ENCODE peak calls at places on chromosome 11, in six cellular contexts. K, P, V, I, D and G are unnamed samples.
A peak's percentile ranks its signal among the peaks of the same experiment; 100 is the strongest.

GRCh38 chr11:94731921-94732601 is 36.1 kb upstream of the AMOTL1 start:
- DNase-seq in V (no peak), D (no peak), P (peak; percentile 33), K (no peak), I (no peak), G (no peak)

GRCh38 chr11:75261902-75262361 is 21.4 kb downstream of the TPBGL start:
- DNase-seq in V (no peak), I (no peak), D (no peak), P (no peak), K (no peak), G (no peak)

GRCh38 chr11:112613051-112613972 is 347.9 kb upstream of the NCAM1 start:
- DNase-seq in V (no peak), P (no peak), K (no peak), I (no peak), D (peak; percentile 23), G (no peak)

GRCh38 chr11:118415739-118416068 is 14.3 kb downstream of the ATP5MG start:
- DNase-seq in I (peak; percentile 49), D (no peak), K (no peak), P (peak; percentile 38), V (no peak), G (no peak)

GRCh38 chr11:65615950-65616574 is 486 bp downstream of the PCNX3 start:
- DNase-seq in I (no peak), K (peak; percentile 90), P (peak; percentile 97), D (peak; percentile 47), V (no peak), G (peak; percentile 79)

GRCh38 chr11:118109231-118109630 is 22.5 kb upstream of the SMIM35 start:
- DNase-seq in K (no peak), P (no peak), I (no peak), V (no peak), D (no peak), G (no peak)

GRCh38 chr11:10597877-10598341 is 29.4 kb upstream of the LYVE1 start:
- DNase-seq in P (no peak), I (no peak), D (no peak), V (no peak), K (no peak), G (no peak)

GRCh38 chr11:35163209-35163608 is 24.2 kb downstream of the CD44 start:
- DNase-seq in I (no peak), P (no peak), K (no peak), V (no peak), D (no peak), G (no peak)

GRCh38 chr11:132704796-132705375 is 827.4 kb downstream of the OPCML start:
- DNase-seq in K (no peak), P (no peak), D (peak; percentile 18), I (no peak), V (no peak), G (no peak)

GRCh38 chr11:41659990-41660389 is 200.5 kb upstream of the LRRC4C start:
- DNase-seq in K (no peak), D (no peak), I (no peak), P (no peak), V (no peak), G (no peak)

GRCh38 chr11:13963949-13964770 is 1.6 kb downstream of the SPON1 start:
- DNase-seq in I (peak; percentile 78), K (peak; percentile 18), D (no peak), P (no peak), V (no peak), G (peak; percentile 23)

GRCh38 chr11:27950339-27950738 is 157.6 kb downstream of the KIF18A start:
- DNase-seq in V (no peak), K (no peak), D (no peak), P (no peak), I (no peak), G (no peak)

GRCh38 chr11:121909571-121909970 is 206.4 kb downstream of the BLID start:
- DNase-seq in D (no peak), V (no peak), I (no peak), K (no peak), P (no peak), G (no peak)

GRCh38 chr11:16382177-16382576 is 25.8 kb upstream of the SOX6 start:
- DNase-seq in K (no peak), V (no peak), P (no peak), D (no peak), I (no peak), G (no peak)

GRCh38 chr11:65560555-65561418 is 2.6 kb upstream of the LTBP3 start:
- DNase-seq in D (no peak), I (peak; percentile 83), P (peak; percentile 42), V (no peak), K (no peak), G (no peak)

GRCh38 chr11:123300874-123301695 is 106.0 kb upstream of the CLMP start:
- DNase-seq in V (peak; percentile 47), P (no peak), I (no peak), D (no peak), K (no peak), G (no peak)

GRCh38 chr11:12291767-12292166 is 85.6 kb upstream of the PARVA start:
- DNase-seq in P (no peak), K (no peak), V (no peak), D (no peak), I (no peak), G (no peak)

GRCh38 chr11:87114093-87114492 is 76.4 kb downstream of the TMEM135 start:
- DNase-seq in K (no peak), P (no peak), D (no peak), I (no peak), V (no peak), G (no peak)

GRCh38 chr11:41113160-41113559 is 346.3 kb downstream of the LRRC4C start:
- DNase-seq in K (no peak), I (no peak), P (no peak), D (no peak), V (no peak), G (no peak)

GRCh38 chr11:112100457-112100856 is 13.8 kb downstream of the SDHD start:
- DNase-seq in K (no peak), D (no peak), P (no peak), V (no peak), I (no peak), G (no peak)

GRCh38 chr11:44702897-44703296 is 23.9 kb upstream of the TSPAN18 start:
- DNase-seq in D (no peak), V (no peak), K (no peak), P (no peak), I (no peak), G (no peak)

GRCh38 chr11:45812581-45813548 is 7.9 kb downstream of the SLC35C1 start:
- DNase-seq in V (no peak), K (no peak), P (no peak), D (no peak), I (no peak), G (no peak)

GRCh38 chr11:122268601-122269130 is 152.7 kb upstream of the BLID start:
- DNase-seq in P (no peak), V (no peak), D (no peak), I (no peak), K (no peak), G (no peak)

GRCh38 chr11:113006916-113007445 is 45.8 kb downstream of the NCAM1 start:
- DNase-seq in V (no peak), D (no peak), I (no peak), P (no peak), K (no peak), G (no peak)

GRCh38 chr11:113121746-113122145 is 160.5 kb downstream of the NCAM1 start:
- DNase-seq in K (no peak), I (no peak), D (no peak), P (no peak), V (no peak), G (no peak)

GRCh38 chr11:75384438-75385080 is 14.8 kb upstream of the RPS3 start:
- DNase-seq in K (peak; percentile 60), I (peak; percentile 88), V (no peak), P (peak; percentile 84), D (peak; percentile 50), G (peak; percentile 64)

GRCh38 chr11:76664578-76665061 is 5.9 kb downstream of the LRRC32 start:
- DNase-seq in K (peak; percentile 59), I (no peak), V (no peak), D (no peak), P (peak; percentile 70), G (peak; percentile 33)

GRCh38 chr11:8913961-8914660 is 3.1 kb downstream of the AKIP1 start:
- DNase-seq in P (peak; percentile 31), K (no peak), I (peak; percentile 64), V (no peak), D (peak; percentile 37), G (peak; percentile 28)
- TF ChIP-seq POLR2A in P (no peak), K (no peak), I (no peak), V (no peak), D (no peak), G (no peak)

GRCh38 chr11:20003357-20003756 is 156.9 kb downstream of the DBX1 start:
- DNase-seq in V (no peak), K (no peak), P (no peak), I (no peak), D (no peak), G (no peak)

GRCh38 chr11:19996591-19996990 is 163.7 kb downstream of the DBX1 start:
- DNase-seq in V (no peak), I (no peak), K (no peak), D (no peak), P (no peak), G (no peak)

GRCh38 chr11:20000022-20000392 is 160.3 kb downstream of the DBX1 start:
- DNase-seq in P (no peak), I (no peak), K (no peak), V (no peak), D (no peak), G (no peak)

GRCh38 chr11:20002312-20003216 is 157.7 kb downstream of the DBX1 start:
- DNase-seq in K (no peak), V (no peak), P (no peak), D (peak; percentile 94), I (no peak), G (no peak)

GRCh38 chr11:20000393-20001134 is 159.7 kb downstream of the DBX1 start:
- DNase-seq in K (no peak), I (peak; percentile 72), P (no peak), V (no peak), D (peak; percentile 88), G (no peak)
- TF ChIP-seq TAF1 in K (no peak), I (no peak), P (no peak), V (no peak), D (peak; percentile 41), G (no peak)

GRCh38 chr11:7599209-7599608 is 74.1 kb downstream of the CYB5R2 start:
- DNase-seq in K (no peak), D (no peak), I (no peak), V (no peak), P (no peak), G (no peak)

GRCh38 chr11:7603031-7603781 is 70.1 kb downstream of the CYB5R2 start:
- DNase-seq in V (no peak), K (no peak), I (no peak), D (no peak), P (no peak), G (no peak)

GRCh38 chr11:7597620-7598019 is 75.7 kb downstream of the CYB5R2 start:
- DNase-seq in I (no peak), P (no peak), K (no peak), V (no peak), D (no peak), G (no peak)

GRCh38 chr11:7596975-7597391 is 76.3 kb downstream of the CYB5R2 start:
- DNase-seq in I (no peak), V (no peak), K (no peak), D (no peak), P (no peak), G (no peak)

GRCh38 chr11:7600205-7600775 is 73.0 kb downstream of the CYB5R2 start:
- DNase-seq in I (no peak), D (peak; percentile 89), K (no peak), P (no peak), V (no peak), G (no peak)
- TF ChIP-seq POLR2AphosphoS5 in I (no peak), D (no peak), K (no peak), P (no peak), V (no peak), G (no peak)

GRCh38 chr11:134728186-134728585 is 316.1 kb upstream of the B3GAT1 start:
- DNase-seq in I (no peak), V (no peak), P (no peak), K (no peak), D (no peak), G (no peak)
- TF ChIP-seq POLR2A in I (no peak), V (no peak), P (no peak), K (no peak), D (no peak), G (no peak)